ENCODE peak calls at places on chromosomes 5 and 9, in five cellular contexts. R, O, N, E and V are unnamed samples.

GRCh38 chr5:143341807-143342570 is 61.5 kb downstream of the NR3C1 start:
- DNase-seq in N (no peak), E (no peak), O (peak; percentile 84), R (peak; percentile 21), V (no peak)

GRCh38 chr5:73808916-73809315 is 182.9 kb downstream of the ARHGEF28 start:
- DNase-seq in O (no peak), R (no peak), E (no peak), N (no peak), V (no peak)

GRCh38 chr5:152007556-152007955 is 82.9 kb upstream of the GLRA1 start:
- DNase-seq in N (no peak), E (no peak), O (no peak), R (no peak), V (no peak)

GRCh38 chr5:36491860-36492259 is 114.5 kb upstream of the SLC1A3 start:
- DNase-seq in E (no peak), N (no peak), R (no peak), O (no peak), V (no peak)

GRCh38 chr5:116938488-116938887 is 363.9 kb upstream of the SEMA6A start:
- DNase-seq in N (no peak), R (no peak), E (no peak), O (no peak), V (no peak)

GRCh38 chr9:14358523-14358922 is 44.6 kb upstream of the NFIB start:
- DNase-seq in R (no peak), E (no peak), N (no peak), O (peak; percentile 21), V (peak; percentile 15)

GRCh38 chr9:129352157-129352870 is 174.3 kb upstream of the IER5L start:
- DNase-seq in O (no peak), E (no peak), R (no peak), N (peak; percentile 93), V (peak; percentile 82)

GRCh38 chr5:74272019-74272775 is 368.3 kb downstream of the ENC1 start:
- DNase-seq in O (peak; percentile 31), N (no peak), E (peak; percentile 53), R (no peak), V (no peak)

GRCh38 chr9:79584655-79584982 is 12.9 kb downstream of the TLE4 start:
- DNase-seq in E (no peak), R (no peak), O (peak; percentile 26), N (no peak), V (no peak)

DNA sequence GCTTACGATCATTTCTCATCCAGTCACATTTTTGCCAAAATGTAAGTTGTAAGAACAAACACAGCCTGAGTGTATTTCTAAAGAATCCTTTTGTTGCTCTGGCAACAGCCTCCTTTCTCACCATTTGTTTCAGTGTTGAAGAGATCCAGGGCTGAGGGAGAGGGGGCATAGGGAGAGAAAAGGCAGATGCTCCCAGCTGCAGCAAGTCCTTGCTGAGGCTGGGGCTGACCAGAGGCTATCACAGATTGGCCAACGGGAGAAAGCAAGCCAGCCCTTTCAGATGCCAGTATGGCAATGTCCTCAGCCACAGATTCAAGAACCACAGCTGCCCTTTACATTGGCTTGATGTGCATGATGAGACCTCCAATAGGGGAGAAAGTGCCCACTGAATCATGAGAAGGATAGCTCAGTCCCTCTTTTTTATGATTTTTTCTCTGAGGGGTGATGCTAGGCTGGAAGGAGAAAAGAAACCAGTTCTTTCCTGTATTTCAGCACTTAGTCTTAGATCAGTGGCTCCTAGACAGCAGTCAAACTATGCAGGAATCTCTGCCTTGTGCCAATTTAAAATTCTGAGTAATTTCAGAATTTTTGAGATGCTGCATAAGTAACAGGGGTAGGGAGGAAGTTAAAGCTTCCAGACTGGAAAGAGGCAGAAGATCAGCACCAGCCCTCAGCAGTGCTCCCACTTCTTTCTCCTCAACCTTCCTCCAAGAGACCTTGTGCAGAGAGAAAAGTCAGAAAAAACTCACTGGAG is 142.1 kb downstream of the LHFPL2 start:
- DNase-seq in R (no peak), O (peak; percentile 39), N (no peak), E (no peak), V (no peak)
- TF ChIP-seq MAFK in R (no peak), O (no peak), N (no peak), E (no peak), V (no peak)

GRCh38 chr5:161263186-161263585 is 283.3 kb downstream of the GABRB2 start:
- DNase-seq in O (no peak), N (no peak), E (no peak), R (no peak), V (no peak)
- TF ChIP-seq MAFK in O (no peak), N (no peak), E (no peak), R (no peak), V (no peak)

GRCh38 chr5:122665087-122665486 is 109.8 kb upstream of the SNX2 start:
- DNase-seq in R (no peak), O (peak; percentile 21), E (no peak), N (no peak), V (no peak)
- TF ChIP-seq MAFK in R (no peak), O (no peak), E (no peak), N (no peak), V (no peak)

GRCh38 chr5:10192309-10192708 is 57.4 kb downstream of the ATPSCKMT start:
- DNase-seq in O (peak; percentile 84), N (no peak), R (no peak), E (no peak), V (no peak)
- TF ChIP-seq MAFK in O (no peak), N (no peak), R (no peak), E (no peak), V (no peak)

GRCh38 chr9:1386420-1386819 is 336.3 kb downstream of the DMRT2 start:
- DNase-seq in R (no peak), O (no peak), E (no peak), N (no peak), V (peak; percentile 8)
- TF ChIP-seq MAFK in R (no peak), O (no peak), E (no peak), N (no peak), V (no peak)

GRCh38 chr5:127761869-127762268 is 58.7 kb downstream of the CCDC192 start:
- DNase-seq in N (no peak), O (no peak), E (no peak), R (no peak), V (no peak)

GRCh38 chr5:127757576-127757975 is 54.4 kb downstream of the CCDC192 start:
- DNase-seq in R (peak; percentile 59), E (no peak), O (peak; percentile 65), N (no peak), V (peak; percentile 21)

GRCh38 chr5:127754727-127755126 is 51.5 kb downstream of the CCDC192 start:
- DNase-seq in R (no peak), N (no peak), E (no peak), O (no peak), V (no peak)

GRCh38 chr5:127762412-127762811 is 59.2 kb downstream of the CCDC192 start:
- DNase-seq in O (no peak), R (no peak), E (no peak), N (no peak), V (no peak)

GRCh38 chr5:127758884-127759283 is 55.7 kb downstream of the CCDC192 start:
- DNase-seq in E (no peak), R (no peak), N (no peak), O (no peak), V (no peak)
- TF ChIP-seq MAFK in E (no peak), R (no peak), N (no peak), O (no peak), V (no peak)

GRCh38 chr9:117552811-117553210 is 138.0 kb upstream of the ASTN2 start:
- DNase-seq in E (no peak), R (no peak), N (no peak), O (no peak), V (no peak)

GRCh38 chr9:117551171-117551570 is 136.3 kb upstream of the ASTN2 start:
- DNase-seq in N (no peak), O (no peak), R (no peak), E (no peak), V (no peak)

DNA sequence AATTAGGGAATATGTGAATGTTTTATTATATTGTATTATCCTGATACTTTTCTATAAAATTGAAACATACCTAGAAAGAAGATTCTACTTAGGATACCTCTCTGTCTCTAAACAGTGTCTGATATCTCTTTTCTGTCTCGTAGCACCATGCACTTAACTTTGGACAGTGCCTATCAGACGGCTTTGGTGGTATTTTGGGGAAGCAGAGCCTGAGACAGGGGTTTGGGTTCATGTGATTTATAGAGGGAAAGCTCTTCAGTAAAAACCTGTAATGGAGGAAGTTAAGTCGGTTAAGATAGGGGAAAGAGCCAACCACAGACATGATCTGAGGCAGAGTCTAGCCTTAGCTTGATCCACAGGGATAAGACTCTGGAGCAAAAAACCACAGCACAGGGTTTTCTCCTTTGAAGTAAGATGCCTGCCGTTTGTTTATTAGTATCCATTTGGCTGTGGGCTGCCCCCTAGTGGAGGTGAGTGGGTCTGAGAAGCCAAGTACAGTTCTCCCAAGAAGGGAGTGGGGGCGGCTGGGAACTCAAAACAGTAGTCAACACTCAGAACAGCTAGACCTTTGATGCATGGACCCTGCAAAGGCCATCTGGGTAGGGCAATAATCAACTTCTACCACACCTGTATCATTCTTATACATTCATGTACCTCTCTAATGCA is 141.2 kb upstream of the ASTN2 start:
- DNase-seq in E (peak; percentile 60), R (peak; percentile 17), N (peak; percentile 89), O (no peak), V (peak; percentile 42)
- TF ChIP-seq MAFK in E (no peak), R (no peak), N (no peak), O (no peak), V (no peak)